ENCODE peak calls at places on chromosome 5, in seven cellular contexts. F is mesothelial cell of epicardium; Y is omental fat pad; A is activated CD8-positive, alpha-beta T cell treated with anti-CD3 and anti-CD28 coated beads for 36 hours; K is HFFc6; G is MCF 10A; U is right atrium auricular region. H is an unnamed sample.

GRCh38 chr5:78654386-78654785 is 5.8 kb upstream of the LHFPL2 start:
- DNase-seq in F (no peak), Y (no peak), A (no peak), K (no peak), G (no peak), U (no peak), H (no peak)

GRCh38 chr5:126921471-126922091 is 108.8 kb downstream of the MARCHF3 start:
- DNase-seq in F (no peak), Y (no peak), A (no peak), K (no peak), G (no peak), U (no peak), H (no peak)

GRCh38 chr5:141783599-141784296 is 94.5 kb downstream of the PCDH1 start:
- DNase-seq in F (no peak), Y (no peak), A (no peak), K (no peak), G (peak; percentile 15), U (no peak), H (peak; percentile 91)

GRCh38 chr5:178215263-178216002 is 11.1 kb downstream of the HNRNPAB start:
- DNase-seq in F (no peak), Y (no peak), A (no peak), K (no peak), G (no peak), U (no peak), H (no peak)

GRCh38 chr5:108730617-108731340 is 16.9 kb upstream of the FER start:
- DNase-seq in F (no peak), Y (no peak), A (no peak), K (no peak), G (no peak), U (no peak), H (no peak)

GRCh38 chr5:138353550-138353893 is 1.0 kb downstream of the KDM3B start:
- DNase-seq in F (no peak), Y (no peak), A (peak; percentile 56), K (no peak), G (no peak), U (no peak), H (peak; percentile 31)

GRCh38 chr5:109695005-109695926 is 5.5 kb downstream of the MAN2A1 start:
- DNase-seq in F (no peak), Y (no peak), A (peak; percentile 27), K (no peak), G (no peak), U (no peak), H (no peak)

GRCh38 chr5:81252904-81253303 is 19.8 kb downstream of the CKMT2 start:
- DNase-seq in F (no peak), Y (no peak), A (no peak), K (no peak), G (no peak), U (no peak), H (no peak)

GRCh38 chr5:89255845-89256463 is 373.0 kb upstream of the MEF2C start:
- DNase-seq in F (no peak), Y (no peak), A (no peak), K (peak; percentile 79), G (peak; percentile 43), U (no peak), H (peak; percentile 30)

GRCh38 chr5:68803881-68804319 is 289.9 kb upstream of the SLC30A5 start:
- DNase-seq in F (no peak), Y (no peak), A (no peak), K (no peak), G (no peak), U (no peak), H (no peak)

GRCh38 chr5:139407517-139407916 is 3.6 kb upstream of the SPATA24 start:
- DNase-seq in F (no peak), Y (no peak), A (no peak), K (no peak), G (no peak), U (no peak), H (no peak)

GRCh38 chr5:43193952-43194321 is 1.9 kb downstream of the NIM1K start:
- DNase-seq in F (no peak), Y (no peak), A (no peak), K (no peak), G (no peak), U (no peak), H (no peak)

GRCh38 chr5:112653638-112654037 is 84.0 kb upstream of the APC start:
- DNase-seq in F (no peak), Y (no peak), A (no peak), K (no peak), G (no peak), U (no peak), H (no peak)

GRCh38 chr5:167853421-167853820 is 438.0 kb upstream of the WWC1 start:
- DNase-seq in F (no peak), Y (no peak), A (no peak), K (peak; percentile 58), G (peak; percentile 62), U (no peak), H (no peak)

GRCh38 chr5:137696481-137696880 is 39.4 kb downstream of the KLHL3 start:
- DNase-seq in F (no peak), Y (no peak), A (peak; percentile 77), K (no peak), G (no peak), U (no peak), H (no peak)

GRCh38 chr5:143426437-143426991 is 23.0 kb upstream of the NR3C1 start:
- DNase-seq in F (no peak), Y (no peak), A (peak; percentile 7), K (no peak), G (no peak), U (no peak), H (no peak)

GRCh38 chr5:36535837-36536236 is 70.6 kb upstream of the SLC1A3 start:
- DNase-seq in F (no peak), Y (no peak), A (no peak), K (no peak), G (no peak), U (no peak), H (no peak)

GRCh38 chr5:39427225-39427624 is 2.4 kb upstream of the DAB2 start:
- DNase-seq in F (no peak), Y (no peak), A (no peak), K (peak; percentile 72), G (no peak), U (no peak), H (no peak)

DNA sequence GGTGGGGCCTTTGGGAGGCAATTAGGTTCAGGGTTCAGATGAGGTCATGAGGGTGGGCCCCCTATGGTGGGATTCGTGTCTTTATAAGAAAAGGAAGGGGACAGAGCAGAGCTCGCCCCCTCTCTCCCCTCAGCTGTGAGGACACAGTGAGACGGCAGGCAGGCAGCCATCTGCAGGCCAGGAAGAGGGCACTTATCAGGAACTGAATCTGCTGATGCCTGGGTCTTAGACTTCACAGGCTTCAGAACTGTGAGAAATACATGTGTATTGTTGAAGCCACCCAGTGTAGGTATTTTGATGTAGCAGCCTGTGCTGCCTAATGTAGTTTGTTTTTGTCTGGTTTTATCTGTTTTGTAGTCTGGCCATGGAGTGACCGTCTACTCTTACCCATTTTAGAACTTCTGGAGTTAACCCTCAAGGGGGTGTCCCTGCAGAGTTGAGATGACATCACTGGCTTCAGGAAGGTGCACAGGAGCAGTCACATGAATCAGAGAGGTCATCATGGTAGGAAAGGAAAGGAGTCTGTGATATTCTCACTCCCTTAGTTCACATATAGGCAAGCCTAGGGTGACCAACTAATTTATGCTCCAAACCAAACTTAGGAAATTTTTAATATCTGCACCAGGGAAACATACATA is 71.0 kb downstream of the LRRC70 start:
- DNase-seq in F (no peak), Y (no peak), A (no peak), K (no peak), G (no peak), U (no peak), H (no peak)
- TF ChIP-seq CTCF in F (no peak), Y (no peak), A (no peak), K (no peak), G (no peak), U (no peak), H (no peak)

GRCh38 chr5:133705331-133705730 is 93.0 kb upstream of the FSTL4 start:
- DNase-seq in F (no peak), Y (no peak), A (no peak), K (no peak), G (no peak), U (no peak), H (no peak)

GRCh38 chr5:133704411-133704810 is 92.1 kb upstream of the FSTL4 start:
- DNase-seq in F (no peak), Y (no peak), A (no peak), K (no peak), G (no peak), U (no peak), H (no peak)

GRCh38 chr5:133703935-133704334 is 91.6 kb upstream of the FSTL4 start:
- DNase-seq in F (no peak), Y (no peak), A (no peak), K (no peak), G (no peak), U (no peak), H (no peak)

GRCh38 chr5:133700251-133700650 is 87.9 kb upstream of the FSTL4 start:
- DNase-seq in F (no peak), Y (no peak), A (no peak), K (no peak), G (no peak), U (no peak), H (no peak)

GRCh38 chr5:133702773-133703770 is 90.7 kb upstream of the FSTL4 start:
- DNase-seq in F (no peak), Y (no peak), A (no peak), K (no peak), G (no peak), U (no peak), H (no peak)
- TF ChIP-seq CTCF in F (no peak), Y (no peak), A (no peak), K (no peak), G (no peak), U (no peak), H (no peak)

DNA sequence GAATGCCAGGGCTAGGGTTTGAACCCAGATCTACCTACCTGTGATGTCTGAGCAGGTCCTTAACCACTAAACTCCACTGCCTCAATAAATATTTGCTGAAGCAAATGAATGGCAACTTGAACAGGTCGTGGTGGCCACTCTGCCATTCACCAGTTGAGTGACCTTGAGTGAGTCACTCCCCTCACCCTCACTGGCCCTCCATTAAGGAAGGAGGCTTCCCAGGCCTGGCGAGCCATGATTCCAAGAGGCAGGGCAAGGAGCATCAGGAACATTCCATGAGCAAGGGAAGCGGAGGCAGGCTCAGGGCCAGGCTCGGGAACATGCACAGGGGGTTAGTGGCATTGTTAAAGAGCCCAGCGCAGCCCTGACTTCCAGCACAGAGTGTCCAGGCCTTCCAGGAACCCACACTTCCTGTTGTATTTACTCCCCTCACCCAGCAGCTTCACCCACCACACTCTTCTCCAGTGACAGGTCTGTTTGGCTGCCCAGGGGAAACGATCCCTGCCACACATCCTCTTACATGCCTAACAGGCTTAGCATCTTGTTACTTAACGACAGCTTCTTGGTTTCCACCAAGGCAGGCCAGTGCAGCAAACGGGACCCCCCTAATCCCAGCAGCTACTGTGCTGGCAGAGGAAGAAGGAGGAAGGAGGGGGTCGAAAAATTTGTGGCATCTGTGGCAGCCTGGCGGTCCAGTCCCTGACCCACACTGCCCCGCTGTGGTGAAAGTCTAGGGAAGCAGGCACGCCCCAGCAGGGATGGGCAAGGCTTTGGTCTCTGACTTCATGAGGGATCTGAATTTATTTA is 43.7 kb upstream of the TTC1 start:
- DNase-seq in F (peak; percentile 34), Y (no peak), A (peak; percentile 42), K (peak; percentile 22), G (peak; percentile 86), U (peak; percentile 64), H (peak; percentile 75)
- TF ChIP-seq CTCF in F (peak; percentile 45), Y (no peak), A (peak; percentile 49), K (peak; percentile 74), G (peak; percentile 87), U (peak; percentile 66), H (peak; percentile 63)

DNA sequence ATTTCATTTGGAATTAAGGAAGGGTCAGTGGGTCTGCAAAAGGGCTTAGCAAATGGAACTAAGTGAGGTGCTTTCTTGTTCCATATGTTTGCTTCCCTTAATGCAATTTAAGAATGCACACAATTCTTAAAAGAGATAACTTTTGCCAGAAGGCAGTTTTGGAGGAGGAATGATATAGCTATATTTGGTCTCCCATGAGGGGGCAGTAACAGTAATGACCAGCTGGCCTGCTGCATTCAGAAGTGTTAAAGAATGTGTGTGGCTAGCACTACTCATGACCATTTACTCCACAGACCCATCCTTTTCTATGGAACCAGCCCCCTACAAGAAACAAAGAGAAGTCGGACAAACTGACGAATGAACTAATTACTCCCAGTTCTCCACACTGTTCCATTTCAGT is 638.9 kb downstream of the RAB3C start:
- DNase-seq in F (no peak), Y (no peak), A (no peak), K (no peak), G (no peak), U (no peak), H (no peak)
- TF ChIP-seq CTCF in F (no peak), Y (no peak), A (no peak), K (no peak), G (no peak), U (no peak), H (no peak)